ENCODE peak calls at places on chromosomes 11 and 22, in seven cellular contexts. C is neural progenitor cell; O is H9; H is AG10803; A is activated CD8-positive, alpha-beta T cell treated with anti-CD3 and anti-CD28 coated beads for 36 hours; S is nephron progenitor cell; T is astrocyte of the spinal cord. G is an unnamed sample.

GRCh38 chr11:85167038-85167437 is 460.1 kb downstream of the DLG2 start:
- DNase-seq in C (no peak), O (no peak), H (no peak), A (no peak), S (no peak), T (no peak), G (no peak)

GRCh38 chr11:117900144-117900651 is 23.7 kb upstream of the FXYD6 start:
- DNase-seq in C (no peak), O (no peak), H (no peak), A (no peak), S (no peak), T (no peak), G (no peak)

GRCh38 chr11:67632175-67632981 is 2.6 kb upstream of the NUDT8 start:
- DNase-seq in C (no peak), O (peak; percentile 31), H (no peak), A (no peak), S (no peak), T (no peak), G (no peak)

GRCh38 chr11:832529-833113 is at the start of gene CD151:
- DNase-seq in C (peak; percentile 87), O (peak; percentile 79), H (peak; percentile 50), A (peak; percentile 66), S (peak; percentile 72), T (peak; percentile 63), G (peak; percentile 94)

GRCh38 chr11:58805065-58805464 is 39.4 kb downstream of the GLYATL2 start:
- DNase-seq in C (no peak), O (no peak), H (peak; percentile 42), A (no peak), S (no peak), T (no peak), G (no peak)

GRCh38 chr22:45564349-45565030 is 61.8 kb downstream of the FBLN1 start:
- DNase-seq in C (no peak), O (no peak), H (peak; percentile 36), A (no peak), S (no peak), T (no peak), G (no peak)

GRCh38 chr11:72240461-72241289 is 3.3 kb downstream of the PHOX2A start:
- DNase-seq in C (peak; percentile 20), O (no peak), H (no peak), A (peak; percentile 29), S (peak; percentile 19), T (no peak), G (peak; percentile 72)

GRCh38 chr11:103709366-103709765 is 327.1 kb upstream of the DDI1 start:
- DNase-seq in C (no peak), O (no peak), H (no peak), A (no peak), S (no peak), T (no peak), G (no peak)

GRCh38 chr11:47021965-47022364 is 85.4 kb downstream of the CSTPP1 start:
- DNase-seq in C (no peak), O (no peak), H (no peak), A (no peak), S (no peak), T (no peak), G (no peak)

GRCh38 chr22:33598821-33599220 is 321.5 kb downstream of the LARGE1 start:
- DNase-seq in C (no peak), O (no peak), H (peak; percentile 58), A (no peak), S (no peak), T (no peak), G (no peak)

GRCh38 chr11:70721006-70721405 is 322.7 kb downstream of the CTTN start:
- DNase-seq in C (no peak), O (no peak), H (no peak), A (no peak), S (no peak), T (no peak), G (no peak)

GRCh38 chr11:74731301-74732094 is at the start of gene CHRDL2:
- DNase-seq in C (peak; percentile 77), O (no peak), H (peak; percentile 40), A (no peak), S (peak; percentile 71), T (no peak), G (no peak)

GRCh38 chr11:47967577-47968230 is 12.7 kb upstream of the PTPRJ start:
- DNase-seq in C (no peak), O (no peak), H (peak; percentile 75), A (no peak), S (no peak), T (no peak), G (no peak)

GRCh38 chr11:15148181-15148580 is 33.5 kb downstream of the INSC start:
- DNase-seq in C (no peak), O (no peak), H (peak; percentile 56), A (no peak), S (no peak), T (peak; percentile 47), G (no peak)

GRCh38 chr22:41499624-41500280 is 30.8 kb downstream of the ACO2 start:
- DNase-seq in C (no peak), O (no peak), H (no peak), A (no peak), S (no peak), T (no peak), G (no peak)

GRCh38 chr11:59918494-59918893 is 19.7 kb upstream of the OOSP1 start:
- DNase-seq in C (no peak), O (no peak), H (peak; percentile 71), A (no peak), S (no peak), T (no peak), G (no peak)

GRCh38 chr11:17744151-17744940 is 9.8 kb downstream of the KCNC1 start:
- DNase-seq in C (no peak), O (no peak), H (no peak), A (no peak), S (no peak), T (peak; percentile 15), G (no peak)

GRCh38 chr11:112795142-112795815 is 165.9 kb upstream of the NCAM1 start:
- DNase-seq in C (peak; percentile 40), O (peak; percentile 77), H (peak; percentile 52), A (peak; percentile 41), S (peak; percentile 43), T (peak; percentile 26), G (peak; percentile 63)

DNA sequence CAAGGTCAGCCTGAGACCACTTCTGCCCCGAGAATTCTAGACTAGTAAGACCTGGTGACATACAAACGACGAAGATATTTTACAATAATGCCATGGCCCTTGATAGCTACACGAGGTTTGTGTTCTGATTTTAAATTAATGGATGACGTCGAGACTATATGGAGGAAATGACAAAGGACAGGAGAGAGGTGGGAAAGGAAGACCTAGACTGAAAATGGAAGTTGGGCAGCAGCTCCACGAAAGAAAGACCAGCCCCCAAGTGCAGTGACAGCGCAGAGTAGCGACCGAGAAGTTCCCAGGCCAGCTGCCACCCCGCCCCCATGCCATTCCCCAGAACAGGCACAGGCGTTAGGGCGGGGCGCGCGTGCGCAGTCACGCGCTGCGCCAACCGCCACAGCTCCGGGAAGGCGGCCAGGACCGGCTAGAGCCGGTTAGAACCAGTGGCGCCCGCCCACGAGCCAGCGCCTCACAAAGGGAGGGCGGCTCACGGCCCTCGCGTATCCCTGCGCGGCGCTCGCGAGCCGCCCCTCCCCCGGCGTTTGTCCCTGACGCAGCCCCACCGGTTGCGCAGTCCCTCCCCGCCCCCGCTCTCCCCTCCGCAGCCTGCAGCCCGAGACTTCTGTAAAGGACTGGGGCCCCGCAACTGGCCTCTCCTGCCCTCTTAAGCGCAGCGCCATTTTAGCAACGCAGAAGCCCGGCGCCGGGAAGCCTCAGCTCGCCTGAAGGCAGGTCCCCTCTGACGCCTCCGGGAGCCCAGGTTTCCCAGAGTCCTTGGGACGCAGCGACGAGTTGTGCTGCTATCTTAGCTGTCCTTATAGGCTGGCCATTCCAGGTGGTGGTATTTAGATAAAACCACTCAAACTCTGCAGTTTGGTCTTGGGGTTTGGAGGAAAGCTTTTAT is 1.5 kb upstream of the MALAT1 start:
- DNase-seq in C (peak; percentile 100), O (peak; percentile 99), H (peak; percentile 99), A (peak; percentile 99), S (peak; percentile 98), T (peak; percentile 99), G (peak; percentile 88)
- TF ChIP-seq CTCF in C (no peak), O (no peak), H (no peak), A (no peak), S (no peak), T (no peak), G (no peak)

GRCh38 chr22:20588092-20588842 is 80.9 kb downstream of the MED15 start:
- DNase-seq in C (no peak), O (no peak), H (no peak), A (no peak), S (no peak), T (no peak), G (no peak)
- TF ChIP-seq CTCF in C (peak; percentile 11), O (peak; percentile 31), H (no peak), A (no peak), S (no peak), T (no peak), G (no peak)

DNA sequence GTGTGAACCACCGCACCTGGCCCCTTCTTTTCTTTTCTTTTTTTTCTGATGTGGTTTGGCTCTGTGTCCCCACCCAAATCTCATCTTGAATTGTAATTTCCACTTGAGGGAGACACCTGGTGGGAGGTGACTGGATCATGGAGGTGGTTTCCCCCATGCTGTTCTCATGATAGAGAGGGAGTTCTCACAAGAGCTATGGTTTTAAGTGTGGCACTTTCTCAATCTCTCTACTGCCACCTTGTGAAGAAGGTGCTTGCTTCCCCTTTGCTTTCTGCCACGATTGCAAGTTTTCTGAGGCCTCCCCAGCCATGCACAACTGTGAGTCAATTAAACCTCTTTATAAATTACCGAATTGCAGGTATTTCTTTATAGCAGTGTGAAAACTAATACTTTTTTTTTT is 4.9 kb upstream of the TCN2 start:
- DNase-seq in C (peak; percentile 42), O (peak; percentile 44), H (peak; percentile 29), A (peak; percentile 12), S (no peak), T (peak; percentile 19), G (no peak)
- TF ChIP-seq CTCF in C (peak; percentile 51), O (peak; percentile 68), H (peak; percentile 43), A (peak; percentile 27), S (peak; percentile 12), T (peak; percentile 57), G (peak; percentile 21)

GRCh38 chr11:134028368-134028920 is 40.4 kb upstream of the JAM3 start:
- DNase-seq in C (no peak), O (no peak), H (no peak), A (no peak), S (no peak), T (no peak), G (no peak)

GRCh38 chr11:134032501-134033091 is 36.3 kb upstream of the JAM3 start:
- DNase-seq in C (no peak), O (no peak), H (peak; percentile 35), A (no peak), S (no peak), T (no peak), G (no peak)

GRCh38 chr11:134033276-134033675 is 35.6 kb upstream of the JAM3 start:
- DNase-seq in C (no peak), O (no peak), H (no peak), A (no peak), S (no peak), T (no peak), G (no peak)

GRCh38 chr11:134032031-134032430 is 36.8 kb upstream of the JAM3 start:
- DNase-seq in C (no peak), O (no peak), H (no peak), A (no peak), S (no peak), T (no peak), G (no peak)

DNA sequence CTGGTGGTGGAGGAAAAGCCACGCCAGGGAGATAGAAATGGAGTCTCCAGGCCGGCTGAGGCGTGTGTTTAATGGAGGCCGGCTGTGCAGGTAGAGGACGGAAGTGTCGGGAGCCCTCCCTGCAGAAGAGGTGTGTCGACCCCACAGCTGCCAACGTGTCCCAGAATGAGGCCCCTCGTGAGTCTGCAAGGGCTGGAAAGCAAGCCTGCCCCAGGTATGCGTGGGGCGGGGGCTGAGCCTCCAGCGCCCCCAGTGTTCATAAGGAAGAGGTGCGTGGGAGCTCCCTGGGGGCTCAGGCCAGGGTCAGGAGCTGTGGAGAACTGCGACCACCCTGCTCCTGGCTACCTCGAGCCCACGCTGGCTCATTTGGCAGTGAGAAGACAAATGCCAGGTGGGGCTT is 38.0 kb upstream of the JAM3 start:
- DNase-seq in C (peak; percentile 57), O (no peak), H (no peak), A (no peak), S (peak; percentile 43), T (no peak), G (no peak)
- TF ChIP-seq CTCF in C (peak; percentile 63), O (peak; percentile 75), H (no peak), A (peak; percentile 51), S (peak; percentile 51), T (peak; percentile 33), G (no peak)

G was measured in GM20000.